ENCODE peak calls at places on chromosome 11, in eight cellular contexts. One of them, this sample, is unnamed.

GRCh38 chr11:129225190-129225589 is 33.1 kb upstream of the ARHGAP32 start:
- DNase-seq in CD8-positive, alpha-beta T cell: no peak
- DNase-seq in left lung: no peak
- DNase-seq in ELR: peak; percentile 76
- DNase-seq in choroid plexus epithelial cell: peak; percentile 54
- DNase-seq in COR-L47: no peak
- DNase-seq in iris pigment epithelial cell: peak; percentile 88
- DNase-seq in HCT116: no peak
- DNase-seq in this sample: no peak

GRCh38 chr11:56889986-56890385 is 98.7 kb upstream of the OR5AK2 start:
- DNase-seq in CD8-positive, alpha-beta T cell: no peak
- DNase-seq in left lung: no peak
- DNase-seq in ELR: no peak
- DNase-seq in choroid plexus epithelial cell: no peak
- DNase-seq in COR-L47: no peak
- DNase-seq in iris pigment epithelial cell: no peak
- DNase-seq in HCT116: no peak
- DNase-seq in this sample: no peak

GRCh38 chr11:69449320-69450063 is 32.0 kb upstream of the LINC01488 start:
- DNase-seq in CD8-positive, alpha-beta T cell: no peak
- DNase-seq in left lung: peak; percentile 63
- DNase-seq in ELR: peak; percentile 77
- DNase-seq in choroid plexus epithelial cell: peak; percentile 29
- DNase-seq in COR-L47: no peak
- DNase-seq in iris pigment epithelial cell: peak; percentile 46
- DNase-seq in HCT116: no peak
- DNase-seq in this sample: no peak

GRCh38 chr11:75797796-75798195 is 17.2 kb upstream of the UVRAG start:
- DNase-seq in CD8-positive, alpha-beta T cell: no peak
- DNase-seq in left lung: no peak
- DNase-seq in ELR: peak; percentile 77
- DNase-seq in choroid plexus epithelial cell: no peak
- DNase-seq in COR-L47: no peak
- DNase-seq in iris pigment epithelial cell: peak; percentile 15
- DNase-seq in HCT116: no peak
- DNase-seq in this sample: no peak

GRCh38 chr11:128021304-128022006 is 565.9 kb downstream of the ETS1 start:
- DNase-seq in CD8-positive, alpha-beta T cell: no peak
- DNase-seq in left lung: no peak
- DNase-seq in ELR: peak; percentile 25
- DNase-seq in choroid plexus epithelial cell: peak; percentile 40
- DNase-seq in COR-L47: peak; percentile 25
- DNase-seq in iris pigment epithelial cell: no peak
- DNase-seq in HCT116: no peak
- DNase-seq in this sample: no peak

GRCh38 chr11:120125005-120125404 is 12.9 kb downstream of the TRIM29 start:
- DNase-seq in CD8-positive, alpha-beta T cell: no peak
- DNase-seq in left lung: no peak
- DNase-seq in ELR: peak; percentile 65
- DNase-seq in choroid plexus epithelial cell: peak; percentile 21
- DNase-seq in COR-L47: no peak
- DNase-seq in iris pigment epithelial cell: peak; percentile 34
- DNase-seq in HCT116: peak; percentile 38
- DNase-seq in this sample: no peak

GRCh38 chr11:2741377-2742131 is 41.8 kb upstream of the KCNQ1OT1 start:
- DNase-seq in CD8-positive, alpha-beta T cell: no peak
- DNase-seq in left lung: no peak
- DNase-seq in ELR: peak; percentile 71
- DNase-seq in choroid plexus epithelial cell: peak; percentile 94
- DNase-seq in COR-L47: no peak
- DNase-seq in iris pigment epithelial cell: peak; percentile 84
- DNase-seq in HCT116: no peak
- DNase-seq in this sample: no peak

GRCh38 chr11:88384004-88384677 is 46.6 kb upstream of the CTSC start:
- DNase-seq in CD8-positive, alpha-beta T cell: no peak
- DNase-seq in left lung: no peak
- DNase-seq in ELR: peak; percentile 58
- DNase-seq in choroid plexus epithelial cell: peak; percentile 53
- DNase-seq in COR-L47: no peak
- DNase-seq in iris pigment epithelial cell: peak; percentile 76
- DNase-seq in HCT116: peak; percentile 7
- DNase-seq in this sample: no peak

GRCh38 chr11:11841121-11841604 is 609 bp upstream of the USP47 start:
- DNase-seq in CD8-positive, alpha-beta T cell: no peak
- DNase-seq in left lung: peak; percentile 58
- DNase-seq in ELR: peak; percentile 53
- DNase-seq in choroid plexus epithelial cell: peak; percentile 58
- DNase-seq in COR-L47: peak; percentile 34
- DNase-seq in iris pigment epithelial cell: peak; percentile 34
- DNase-seq in HCT116: peak; percentile 16
- DNase-seq in this sample: peak; percentile 2

GRCh38 chr11:72737341-72737740 is 14.9 kb downstream of the ARAP1 start:
- DNase-seq in CD8-positive, alpha-beta T cell: no peak
- DNase-seq in left lung: no peak
- DNase-seq in ELR: no peak
- DNase-seq in choroid plexus epithelial cell: no peak
- DNase-seq in COR-L47: no peak
- DNase-seq in iris pigment epithelial cell: no peak
- DNase-seq in HCT116: no peak
- DNase-seq in this sample: no peak

GRCh38 chr11:58769308-58769707 is 37.6 kb upstream of the GLYAT start:
- DNase-seq in CD8-positive, alpha-beta T cell: no peak
- DNase-seq in left lung: no peak
- DNase-seq in ELR: no peak
- DNase-seq in choroid plexus epithelial cell: no peak
- DNase-seq in COR-L47: no peak
- DNase-seq in iris pigment epithelial cell: no peak
- DNase-seq in HCT116: no peak
- DNase-seq in this sample: no peak

GRCh38 chr11:1912314-1912878 is 7.1 kb upstream of the TNNT3 start:
- DNase-seq in CD8-positive, alpha-beta T cell: no peak
- DNase-seq in left lung: no peak
- DNase-seq in ELR: no peak
- DNase-seq in choroid plexus epithelial cell: no peak
- DNase-seq in COR-L47: no peak
- DNase-seq in iris pigment epithelial cell: no peak
- DNase-seq in HCT116: no peak
- DNase-seq in this sample: no peak

GRCh38 chr11:78340530-78340929 is 77.1 kb downstream of the GAB2 start:
- DNase-seq in CD8-positive, alpha-beta T cell: no peak
- DNase-seq in left lung: no peak
- DNase-seq in ELR: no peak
- DNase-seq in choroid plexus epithelial cell: no peak
- DNase-seq in COR-L47: no peak
- DNase-seq in iris pigment epithelial cell: no peak
- DNase-seq in HCT116: no peak
- DNase-seq in this sample: no peak

GRCh38 chr11:10480026-10480425 is 25.0 kb downstream of the AMPD3 start:
- DNase-seq in CD8-positive, alpha-beta T cell: no peak
- DNase-seq in left lung: no peak
- DNase-seq in ELR: no peak
- DNase-seq in choroid plexus epithelial cell: no peak
- DNase-seq in COR-L47: no peak
- DNase-seq in iris pigment epithelial cell: no peak
- DNase-seq in HCT116: no peak
- DNase-seq in this sample: no peak

GRCh38 chr11:33828604-33829429 is 54.5 kb upstream of the FBXO3 start:
- DNase-seq in CD8-positive, alpha-beta T cell: no peak
- DNase-seq in left lung: no peak
- DNase-seq in ELR: no peak
- DNase-seq in choroid plexus epithelial cell: no peak
- DNase-seq in COR-L47: no peak
- DNase-seq in iris pigment epithelial cell: no peak
- DNase-seq in HCT116: no peak
- DNase-seq in this sample: no peak

GRCh38 chr11:12674936-12675696 is 895 bp downstream of the TEAD1 start:
- DNase-seq in CD8-positive, alpha-beta T cell: no peak
- DNase-seq in left lung: no peak
- DNase-seq in ELR: peak; percentile 55
- DNase-seq in choroid plexus epithelial cell: no peak
- DNase-seq in COR-L47: no peak
- DNase-seq in iris pigment epithelial cell: no peak
- DNase-seq in HCT116: no peak
- DNase-seq in this sample: no peak

GRCh38 chr11:110587972-110588371 is 124.3 kb downstream of the ARHGAP20 start:
- DNase-seq in CD8-positive, alpha-beta T cell: no peak
- DNase-seq in left lung: no peak
- DNase-seq in ELR: no peak
- DNase-seq in choroid plexus epithelial cell: peak; percentile 76
- DNase-seq in COR-L47: no peak
- DNase-seq in iris pigment epithelial cell: peak; percentile 68
- DNase-seq in HCT116: no peak
- DNase-seq in this sample: no peak

GRCh38 chr11:7597620-7598019 is 75.7 kb downstream of the CYB5R2 start:
- DNase-seq in CD8-positive, alpha-beta T cell: no peak
- DNase-seq in left lung: peak; percentile 68
- DNase-seq in ELR: no peak
- DNase-seq in choroid plexus epithelial cell: no peak
- DNase-seq in COR-L47: no peak
- DNase-seq in iris pigment epithelial cell: no peak
- DNase-seq in HCT116: no peak
- DNase-seq in this sample: no peak

GRCh38 chr11:2583605-2583958 is 116.2 kb downstream of the KCNQ1OT1 start:
- DNase-seq in CD8-positive, alpha-beta T cell: no peak
- DNase-seq in left lung: no peak
- DNase-seq in ELR: no peak
- DNase-seq in choroid plexus epithelial cell: no peak
- DNase-seq in COR-L47: no peak
- DNase-seq in iris pigment epithelial cell: no peak
- DNase-seq in HCT116: no peak
- DNase-seq in this sample: no peak

GRCh38 chr11:61134801-61135257 is 26.4 kb downstream of the VPS37C start:
- DNase-seq in CD8-positive, alpha-beta T cell: no peak
- DNase-seq in left lung: no peak
- DNase-seq in ELR: no peak
- DNase-seq in choroid plexus epithelial cell: no peak
- DNase-seq in COR-L47: no peak
- DNase-seq in iris pigment epithelial cell: no peak
- DNase-seq in HCT116: no peak
- DNase-seq in this sample: no peak

GRCh38 chr11:23124996-23125395 is 264.7 kb upstream of the CCDC179 start:
- DNase-seq in CD8-positive, alpha-beta T cell: no peak
- DNase-seq in left lung: no peak
- DNase-seq in ELR: no peak
- DNase-seq in choroid plexus epithelial cell: peak; percentile 18
- DNase-seq in COR-L47: no peak
- DNase-seq in iris pigment epithelial cell: peak; percentile 45
- DNase-seq in HCT116: no peak
- DNase-seq in this sample: no peak

GRCh38 chr11:73204711-73205121 is 13.4 kb upstream of the P2RY2 start:
- DNase-seq in CD8-positive, alpha-beta T cell: no peak
- DNase-seq in left lung: peak; percentile 80
- DNase-seq in ELR: no peak
- DNase-seq in choroid plexus epithelial cell: no peak
- DNase-seq in COR-L47: no peak
- DNase-seq in iris pigment epithelial cell: no peak
- DNase-seq in HCT116: no peak
- DNase-seq in this sample: no peak

GRCh38 chr11:86021390-86021789 is 47.5 kb downstream of the PICALM start:
- DNase-seq in CD8-positive, alpha-beta T cell: no peak
- DNase-seq in left lung: no peak
- DNase-seq in ELR: no peak
- DNase-seq in choroid plexus epithelial cell: no peak
- DNase-seq in COR-L47: no peak
- DNase-seq in iris pigment epithelial cell: no peak
- DNase-seq in HCT116: no peak
- DNase-seq in this sample: no peak

GRCh38 chr11:27095050-27095449 is 54.4 kb downstream of the BBOX1 start:
- DNase-seq in CD8-positive, alpha-beta T cell: no peak
- DNase-seq in left lung: no peak
- DNase-seq in ELR: no peak
- DNase-seq in choroid plexus epithelial cell: no peak
- DNase-seq in COR-L47: no peak
- DNase-seq in iris pigment epithelial cell: no peak
- DNase-seq in HCT116: no peak
- DNase-seq in this sample: no peak